ENCODE peak calls at places on chromosomes 2 and 18, in six cellular contexts. E, P, D, V, U and Q are unnamed samples.

GRCh38 chr18:53943463-53943862 is 281.0 kb downstream of the MBD2 start:
- DNase-seq in U (no peak), V (no peak), D (no peak), P (no peak), E (no peak), Q (no peak)

GRCh38 chr2:182666674-182667320 is 49.3 kb upstream of the DNAJC10 start:
- DNase-seq in U (peak; percentile 70), V (no peak), E (peak; percentile 10), D (no peak), P (no peak), Q (no peak)

GRCh38 chr2:1795842-1796580 is 51.7 kb upstream of the PXDN start:
- DNase-seq in D (no peak), E (no peak), V (no peak), U (no peak), P (no peak), Q (no peak)

GRCh38 chr2:154400891-154401290 is 297.6 kb upstream of the KCNJ3 start:
- DNase-seq in U (no peak), P (no peak), V (no peak), D (no peak), E (no peak), Q (no peak)

GRCh38 chr2:181305151-181306123 is 151.7 kb upstream of the ITGA4 start:
- DNase-seq in D (no peak), U (peak; percentile 38), V (no peak), E (no peak), P (no peak), Q (no peak)

GRCh38 chr2:24492283-24493272 is 1.5 kb downstream of the NCOA1 start:
- DNase-seq in U (no peak), V (peak; percentile 25), D (no peak), P (no peak), E (no peak), Q (no peak)

GRCh38 chr18:22667616-22668422 is 250.1 kb upstream of the CTAGE1 start:
- DNase-seq in V (no peak), P (peak; percentile 30), D (peak; percentile 82), U (no peak), E (peak; percentile 5), Q (no peak)

GRCh38 chr2:9554841-9555337 is 741 bp downstream of the ADAM17 start:
- DNase-seq in D (peak; percentile 26), P (no peak), U (peak; percentile 32), V (no peak), E (no peak), Q (no peak)

GRCh38 chr2:45302011-45302325 is 292.7 kb upstream of the SIX2 start:
- DNase-seq in P (no peak), E (no peak), V (no peak), U (peak; percentile 56), D (no peak), Q (no peak)

GRCh38 chr2:201414099-201415023 is 36.9 kb downstream of the TRAK2 start:
- DNase-seq in E (no peak), V (no peak), P (no peak), U (no peak), D (no peak), Q (no peak)

GRCh38 chr2:230885467-230886130 is 20.9 kb downstream of the ITM2C start:
- DNase-seq in V (peak; percentile 61), E (no peak), D (no peak), U (peak; percentile 35), P (no peak), Q (no peak)

GRCh38 chr2:164903944-164904343 is 51.4 kb downstream of the SLC38A11 start:
- DNase-seq in P (no peak), D (no peak), E (no peak), U (peak; percentile 9), V (no peak), Q (no peak)

GRCh38 chr2:44286119-44286883 is 11.0 kb downstream of the SLC3A1 start:
- DNase-seq in U (no peak), P (no peak), D (no peak), V (no peak), E (no peak), Q (no peak)

GRCh38 chr2:66872926-66873714 is 438.2 kb downstream of the MEIS1 start:
- DNase-seq in D (no peak), E (no peak), P (no peak), U (no peak), V (no peak), Q (no peak)

GRCh38 chr2:173881886-173882285 is 83.3 kb downstream of the SP3 start:
- DNase-seq in V (no peak), U (peak; percentile 98), P (no peak), E (no peak), D (no peak), Q (no peak)

GRCh38 chr18:78777992-78778391 is 201.6 kb upstream of the SALL3 start:
- DNase-seq in E (no peak), P (no peak), U (no peak), D (no peak), V (no peak), Q (no peak)

GRCh38 chr18:11366410-11366809 is 217.0 kb upstream of the PIEZO2 start:
- DNase-seq in D (no peak), E (no peak), V (no peak), U (peak; percentile 42), P (peak; percentile 24), Q (no peak)

GRCh38 chr2:28345619-28346018 is 47.0 kb upstream of the FOSL2 start:
- DNase-seq in E (no peak), V (no peak), P (no peak), D (no peak), U (peak; percentile 17), Q (no peak)

GRCh38 chr2:237132799-237133198 is 47.1 kb downstream of the COPS8 start:
- DNase-seq in D (no peak), U (no peak), V (no peak), P (no peak), E (peak; percentile 15), Q (no peak)

GRCh38 chr2:42931147-42931817 is 138.9 kb upstream of the HAAO start:
- DNase-seq in P (no peak), D (no peak), V (no peak), U (no peak), E (no peak), Q (no peak)

GRCh38 chr2:63027220-63027619 is 23.4 kb upstream of the OTX1 start:
- DNase-seq in U (no peak), E (no peak), V (no peak), D (no peak), P (no peak), Q (no peak)

GRCh38 chr2:85998071-85998991 is 107.4 kb downstream of the POLR1A start:
- DNase-seq in D (peak; percentile 25), V (no peak), E (no peak), P (peak; percentile 59), U (no peak), Q (no peak)